ENCODE peak calls at places on chromosomes 12 and 14, in six cellular contexts. One of them, this sample, is unnamed.

GRCh38 chr14:20683896-20684661 is at the start of gene RNASE4:
- DNase-seq in gastrocnemius medialis: peak
- DNase-seq in ovary: peak
- DNase-seq in suprapubic skin: peak
- DNase-seq in A549: peak
- DNase-seq in esophagus squamous epithelium: peak
- DNase-seq in this sample: peak

GRCh38 chr14:73758392-73759182 is 44.4 kb upstream of the PNMA1 start:
- DNase-seq in gastrocnemius medialis: peak
- DNase-seq in A549: peak
- DNase-seq in suprapubic skin: no peak
- DNase-seq in ovary: peak
- DNase-seq in esophagus squamous epithelium: peak
- DNase-seq in this sample: peak

GRCh38 chr12:52473738-52474137 is at the start of gene KRT6C:
- DNase-seq in gastrocnemius medialis: no peak
- DNase-seq in suprapubic skin: no peak
- DNase-seq in esophagus squamous epithelium: no peak
- DNase-seq in A549: no peak
- DNase-seq in ovary: no peak
- DNase-seq in this sample: no peak

GRCh38 chr14:35533357-35534129 is 421 bp upstream of the INSM2 start:
- DNase-seq in gastrocnemius medialis: no peak
- DNase-seq in A549: peak
- DNase-seq in suprapubic skin: no peak
- DNase-seq in esophagus squamous epithelium: no peak
- DNase-seq in ovary: peak
- DNase-seq in this sample: no peak

GRCh38 chr12:117850048-117850447 is 118.7 kb downstream of the KSR2 start:
- DNase-seq in gastrocnemius medialis: no peak
- DNase-seq in ovary: no peak
- DNase-seq in esophagus squamous epithelium: no peak
- DNase-seq in suprapubic skin: no peak
- DNase-seq in A549: peak
- DNase-seq in this sample: no peak

GRCh38 chr12:87801860-87802720 is 227.1 kb downstream of the C12orf50 start:
- DNase-seq in gastrocnemius medialis: no peak
- DNase-seq in esophagus squamous epithelium: no peak
- DNase-seq in A549: no peak
- DNase-seq in ovary: no peak
- DNase-seq in suprapubic skin: no peak
- DNase-seq in this sample: no peak

GRCh38 chr14:105088812-105089745 is 23.8 kb upstream of the GPR132 start:
- DNase-seq in ovary: peak
- DNase-seq in gastrocnemius medialis: no peak
- DNase-seq in esophagus squamous epithelium: no peak
- DNase-seq in suprapubic skin: peak
- DNase-seq in A549: no peak
- DNase-seq in this sample: no peak

GRCh38 chr12:131466306-131466705 is 244.6 kb upstream of the SFSWAP start:
- DNase-seq in esophagus squamous epithelium: no peak
- DNase-seq in ovary: no peak
- DNase-seq in gastrocnemius medialis: no peak
- DNase-seq in A549: no peak
- DNase-seq in suprapubic skin: no peak
- DNase-seq in this sample: no peak

GRCh38 chr12:51923506-51924365 is 16.4 kb downstream of the ACVRL1 start:
- DNase-seq in suprapubic skin: peak
- DNase-seq in A549: peak
- DNase-seq in ovary: peak
- DNase-seq in gastrocnemius medialis: peak
- DNase-seq in esophagus squamous epithelium: no peak
- DNase-seq in this sample: peak

GRCh38 chr12:642633-643477 is 20.4 kb downstream of the NINJ2 start:
- DNase-seq in A549: peak
- DNase-seq in ovary: peak
- DNase-seq in esophagus squamous epithelium: no peak
- DNase-seq in suprapubic skin: peak
- DNase-seq in gastrocnemius medialis: peak
- DNase-seq in this sample: peak

GRCh38 chr12:91980345-91980744 is 165.3 kb downstream of the BTG1 start:
- DNase-seq in esophagus squamous epithelium: no peak
- DNase-seq in ovary: no peak
- DNase-seq in A549: no peak
- DNase-seq in suprapubic skin: no peak
- DNase-seq in gastrocnemius medialis: no peak
- DNase-seq in this sample: peak

GRCh38 chr12:104154806-104155205 is 16.8 kb upstream of the NFYB start:
- DNase-seq in suprapubic skin: no peak
- DNase-seq in ovary: no peak
- DNase-seq in esophagus squamous epithelium: no peak
- DNase-seq in gastrocnemius medialis: no peak
- DNase-seq in A549: no peak
- DNase-seq in this sample: no peak

GRCh38 chr12:53452159-53453077 is 516 bp downstream of the PCBP2 start:
- DNase-seq in ovary: peak
- DNase-seq in esophagus squamous epithelium: peak
- DNase-seq in A549: peak
- DNase-seq in gastrocnemius medialis: peak
- DNase-seq in suprapubic skin: peak
- DNase-seq in this sample: peak

GRCh38 chr12:52029686-52030085 is 21.6 kb upstream of the NR4A1 start:
- DNase-seq in esophagus squamous epithelium: no peak
- DNase-seq in ovary: no peak
- DNase-seq in suprapubic skin: no peak
- DNase-seq in A549: peak
- DNase-seq in gastrocnemius medialis: no peak
- DNase-seq in this sample: no peak

GRCh38 chr12:58540480-58541299 is 379.6 kb downstream of the LRIG3 start:
- DNase-seq in gastrocnemius medialis: peak
- DNase-seq in suprapubic skin: peak
- DNase-seq in A549: peak
- DNase-seq in esophagus squamous epithelium: no peak
- DNase-seq in ovary: peak
- DNase-seq in this sample: peak

GRCh38 chr14:90381011-90381790 is 15.6 kb upstream of the CALM1 start:
- DNase-seq in gastrocnemius medialis: peak
- DNase-seq in suprapubic skin: no peak
- DNase-seq in ovary: no peak
- DNase-seq in esophagus squamous epithelium: no peak
- DNase-seq in A549: no peak
- DNase-seq in this sample: peak

DNA sequence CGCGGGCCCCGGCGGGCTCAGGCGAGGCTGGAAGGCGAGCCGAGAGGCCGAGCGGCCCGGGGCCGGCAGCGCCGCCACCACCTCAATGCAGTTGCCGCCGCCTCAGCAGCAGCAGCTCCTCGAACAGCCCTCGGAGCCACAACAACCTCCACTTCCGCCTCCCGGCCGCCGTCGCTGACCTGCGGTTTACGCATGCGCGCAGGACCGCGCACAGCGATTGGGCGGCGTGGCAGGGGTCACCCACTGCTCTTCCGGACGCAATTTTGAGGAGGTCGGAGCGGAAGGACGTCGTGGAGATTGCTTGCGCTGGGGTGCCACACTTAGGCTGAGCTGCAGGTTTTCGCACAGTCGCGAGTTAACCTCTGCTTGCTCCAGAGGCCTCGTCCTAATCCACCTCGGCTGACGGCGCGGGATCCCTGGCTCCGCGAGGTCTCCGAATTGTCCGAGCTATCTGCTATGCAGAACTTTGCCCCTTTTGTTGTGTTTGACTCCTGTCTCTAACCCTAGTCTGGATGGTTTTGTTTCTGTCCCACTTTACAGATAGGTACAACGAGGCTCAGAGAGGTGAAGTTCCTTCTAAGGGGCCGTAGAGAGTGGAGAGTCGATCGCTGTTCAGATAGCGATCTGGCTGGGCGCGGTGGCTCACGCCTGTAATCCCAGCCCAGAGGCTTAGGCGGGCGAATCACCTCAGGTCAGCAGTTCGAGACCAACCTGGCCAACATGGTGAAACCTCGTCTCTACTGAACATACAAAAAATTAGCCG is at the start of the genes ACAD10 and BRAP:
- DNase-seq in ovary: peak
- DNase-seq in A549: peak
- DNase-seq in suprapubic skin: peak
- DNase-seq in gastrocnemius medialis: peak
- DNase-seq in esophagus squamous epithelium: peak
- DNase-seq in this sample: peak
- TF ChIP-seq POLR2A in ovary: peak
- TF ChIP-seq POLR2A in A549: peak
- TF ChIP-seq POLR2A in suprapubic skin: peak
- TF ChIP-seq POLR2A in gastrocnemius medialis: peak
- TF ChIP-seq POLR2A in esophagus squamous epithelium: peak
- TF ChIP-seq POLR2A in this sample: peak

GRCh38 chr12:6974180-6974579 is 3.5 kb downstream of the EMG1 start:
- DNase-seq in esophagus squamous epithelium: no peak
- DNase-seq in suprapubic skin: peak
- DNase-seq in ovary: no peak
- DNase-seq in gastrocnemius medialis: no peak
- DNase-seq in A549: no peak
- DNase-seq in this sample: no peak
- TF ChIP-seq POLR2A in esophagus squamous epithelium: no peak
- TF ChIP-seq POLR2A in suprapubic skin: no peak
- TF ChIP-seq POLR2A in ovary: no peak
- TF ChIP-seq POLR2A in gastrocnemius medialis: no peak
- TF ChIP-seq POLR2A in A549: no peak
- TF ChIP-seq POLR2A in this sample: no peak

GRCh38 chr12:49818241-49818640 is 10.0 kb downstream of the NCKAP5L start:
- DNase-seq in A549: no peak
- DNase-seq in suprapubic skin: no peak
- DNase-seq in esophagus squamous epithelium: no peak
- DNase-seq in ovary: peak
- DNase-seq in gastrocnemius medialis: no peak
- DNase-seq in this sample: no peak
- TF ChIP-seq POLR2A in A549: no peak
- TF ChIP-seq POLR2A in suprapubic skin: no peak
- TF ChIP-seq POLR2A in esophagus squamous epithelium: no peak
- TF ChIP-seq POLR2A in ovary: no peak
- TF ChIP-seq POLR2A in gastrocnemius medialis: no peak
- TF ChIP-seq POLR2A in this sample: no peak

DNA sequence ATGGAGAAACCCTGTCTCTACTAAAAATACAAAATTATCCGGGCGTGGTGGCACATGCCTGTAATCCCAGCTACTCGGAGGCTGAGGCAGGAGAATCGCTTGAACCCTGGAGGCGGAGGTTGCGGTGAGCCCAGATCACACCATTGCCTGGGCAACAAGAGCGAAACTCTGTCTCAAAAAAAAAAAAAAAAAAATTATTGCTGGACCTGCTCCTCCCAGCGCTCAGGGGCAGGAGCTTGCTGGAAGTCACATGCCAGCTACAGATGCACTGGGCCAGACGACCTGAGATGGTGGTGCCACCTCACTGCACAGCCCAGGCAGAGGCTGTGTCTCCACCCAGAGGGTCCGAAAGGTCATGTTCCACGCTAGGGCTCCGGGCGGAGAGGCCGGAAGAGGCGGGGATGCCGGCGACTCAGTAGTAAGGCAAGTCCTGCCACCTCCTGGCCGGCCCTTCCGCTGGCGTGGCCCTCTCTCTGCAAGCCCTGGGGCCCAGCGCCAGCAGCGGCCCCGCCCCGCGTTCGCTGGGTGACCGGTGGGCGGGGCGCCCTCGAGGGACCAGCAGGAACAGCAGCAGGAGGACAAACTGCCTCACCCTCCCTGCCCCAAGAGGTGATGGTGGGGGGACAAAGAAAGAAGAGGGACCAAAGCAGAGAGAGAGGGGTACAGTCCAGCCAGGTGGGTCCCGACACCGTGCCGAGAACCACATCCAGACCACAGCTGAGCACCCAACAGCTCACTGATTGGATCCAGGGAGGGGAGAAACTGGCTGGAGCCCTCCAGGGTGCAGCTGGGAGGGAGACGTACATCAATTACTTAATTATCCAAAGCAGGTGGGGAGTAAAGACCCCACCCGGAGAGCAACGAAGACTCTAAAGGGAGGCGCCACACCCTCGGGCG is 3.6 kb upstream of the RHOF start:
- DNase-seq in ovary: peak
- DNase-seq in suprapubic skin: peak
- DNase-seq in esophagus squamous epithelium: no peak
- DNase-seq in A549: peak
- DNase-seq in gastrocnemius medialis: peak
- DNase-seq in this sample: peak
- TF ChIP-seq POLR2A in ovary: no peak
- TF ChIP-seq POLR2A in suprapubic skin: no peak
- TF ChIP-seq POLR2A in esophagus squamous epithelium: peak
- TF ChIP-seq POLR2A in A549: peak
- TF ChIP-seq POLR2A in gastrocnemius medialis: peak
- TF ChIP-seq POLR2A in this sample: peak

GRCh38 chr12:56749853-56750252 is 2.3 kb downstream of the PRIM1 start:
- DNase-seq in esophagus squamous epithelium: no peak
- DNase-seq in suprapubic skin: no peak
- DNase-seq in A549: no peak
- DNase-seq in ovary: no peak
- DNase-seq in gastrocnemius medialis: no peak
- DNase-seq in this sample: no peak

GRCh38 chr12:56749364-56749763 is 2.8 kb downstream of the PRIM1 start:
- DNase-seq in A549: no peak
- DNase-seq in ovary: no peak
- DNase-seq in esophagus squamous epithelium: no peak
- DNase-seq in suprapubic skin: no peak
- DNase-seq in gastrocnemius medialis: no peak
- DNase-seq in this sample: no peak

GRCh38 chr12:56753566-56753965 is 1.4 kb upstream of the PRIM1 start:
- DNase-seq in ovary: no peak
- DNase-seq in A549: no peak
- DNase-seq in gastrocnemius medialis: no peak
- DNase-seq in esophagus squamous epithelium: no peak
- DNase-seq in suprapubic skin: no peak
- DNase-seq in this sample: no peak

DNA sequence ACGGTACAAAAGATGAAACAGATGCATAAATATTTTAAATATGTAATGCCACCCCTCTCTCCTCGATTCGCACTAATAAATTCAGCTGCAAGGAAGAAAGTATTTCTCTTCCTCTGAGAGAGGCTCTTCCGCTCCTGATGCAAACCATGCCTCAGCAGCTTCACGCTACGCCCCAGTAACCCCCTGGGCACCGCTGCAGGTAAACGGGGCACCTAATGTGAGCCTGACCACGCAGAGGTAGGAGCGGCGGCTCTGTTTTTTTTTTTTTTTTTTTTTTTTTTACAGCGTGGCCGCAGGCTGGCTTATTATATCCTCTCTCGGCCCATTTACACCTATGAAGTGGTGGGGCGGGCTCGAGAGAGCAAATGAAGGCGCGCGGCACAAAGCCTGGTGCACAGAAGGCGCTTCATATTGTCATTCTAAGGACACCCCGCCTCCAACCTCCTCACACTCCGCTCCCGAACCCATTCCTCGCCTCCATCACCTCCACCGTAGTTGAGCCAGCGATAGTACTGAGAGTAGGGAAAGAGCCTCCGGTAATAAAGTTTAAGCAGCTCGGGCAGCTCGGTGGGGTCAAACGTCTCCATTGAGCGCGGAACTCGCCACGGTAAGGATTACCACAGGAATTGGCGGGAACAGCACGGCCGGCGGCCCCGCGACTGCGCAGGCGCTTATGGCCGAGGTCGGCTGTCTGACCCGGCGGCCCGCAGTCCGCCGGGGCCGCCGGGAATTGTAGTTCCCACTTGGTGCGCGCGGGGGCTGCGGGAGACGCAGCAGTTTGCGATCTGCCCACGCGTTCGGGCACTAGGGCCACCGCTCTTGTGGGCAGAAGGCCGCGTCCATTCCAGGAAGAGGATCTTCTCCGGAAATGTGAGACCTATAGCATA is at the start of gene PRIM1:
- DNase-seq in ovary: peak
- DNase-seq in gastrocnemius medialis: peak
- DNase-seq in A549: peak
- DNase-seq in suprapubic skin: peak
- DNase-seq in esophagus squamous epithelium: no peak
- DNase-seq in this sample: peak
- TF ChIP-seq POLR2A in ovary: no peak
- TF ChIP-seq POLR2A in gastrocnemius medialis: peak
- TF ChIP-seq POLR2A in A549: peak
- TF ChIP-seq POLR2A in suprapubic skin: no peak
- TF ChIP-seq POLR2A in esophagus squamous epithelium: peak
- TF ChIP-seq POLR2A in this sample: peak

This sample was measured in uterus.